ENCODE peak calls at places on chromosome 14, in nine cellular contexts. H, I, D, X, Z, W, E, O and T are unnamed samples.
A peak's percentile ranks its signal among the peaks of the same experiment; 100 is the strongest.

GRCh38 chr14:24086193-24086955 is 7.7 kb upstream of the PCK2 start:
- DNase-seq in D (no peak), X (no peak), Z (no peak), E (no peak), O (no peak), W (no peak), H (no peak), I (no peak), T (no peak)

GRCh38 chr14:33997611-33998010 is 46.7 kb upstream of the EGLN3 start:
- DNase-seq in H (no peak), W (no peak), Z (no peak), X (no peak), O (no peak), E (no peak), I (no peak), D (no peak), T (no peak)

GRCh38 chr14:75654127-75654732 is 6.4 kb downstream of the ERG28 start:
- DNase-seq in H (peak; percentile 87), I (peak; percentile 84), D (peak; percentile 96), Z (peak; percentile 69), E (peak; percentile 60), O (peak; percentile 85), W (peak; percentile 63), X (peak; percentile 76), T (peak; percentile 2)

GRCh38 chr14:102958461-102958860 is 36.0 kb downstream of the AMN start:
- DNase-seq in Z (no peak), H (no peak), E (no peak), X (no peak), I (no peak), D (no peak), O (no peak), W (no peak), T (no peak)

GRCh38 chr14:94041551-94042346 is 15.6 kb downstream of the OTUB2 start:
- DNase-seq in X (no peak), E (peak; percentile 75), H (no peak), D (no peak), W (no peak), I (no peak), Z (peak; percentile 29), O (peak; percentile 71), T (no peak)

GRCh38 chr14:29339491-29339890 is 572.9 kb downstream of the FOXG1 start:
- DNase-seq in I (no peak), W (no peak), O (no peak), E (no peak), Z (no peak), H (no peak), D (no peak), X (no peak), T (no peak)

GRCh38 chr14:33962016-33962415 is 11.1 kb upstream of the EGLN3 start:
- DNase-seq in I (no peak), W (no peak), X (no peak), H (no peak), D (peak; percentile 39), O (no peak), Z (no peak), E (no peak), T (no peak)

GRCh38 chr14:43169722-43170121 is 1337.4 kb downstream of the FSCB start:
- DNase-seq in W (no peak), E (no peak), X (no peak), O (no peak), D (no peak), H (no peak), Z (no peak), I (no peak), T (no peak)

GRCh38 chr14:99029150-99029915 is 242.7 kb downstream of the BCL11B start:
- DNase-seq in Z (no peak), H (no peak), X (no peak), I (no peak), W (no peak), O (no peak), E (no peak), D (no peak), T (no peak)

GRCh38 chr14:33342299-33342974 is 403.8 kb downstream of the NPAS3 start:
- DNase-seq in Z (no peak), W (no peak), E (no peak), H (no peak), O (no peak), X (no peak), I (no peak), D (no peak), T (no peak)

GRCh38 chr14:72745991-72746980 is 147.6 kb downstream of the DPF3 start:
- DNase-seq in X (no peak), W (no peak), Z (peak; percentile 45), O (peak; percentile 14), E (no peak), H (no peak), I (peak; percentile 35), D (peak; percentile 84), T (no peak)

GRCh38 chr14:88129306-88130056 is 124.5 kb downstream of the GPR65 start:
- DNase-seq in Z (no peak), O (no peak), E (no peak), X (no peak), I (no peak), D (no peak), W (no peak), H (no peak), T (no peak)

GRCh38 chr14:90111895-90112534 is 50.2 kb downstream of the KCNK13 start:
- DNase-seq in W (no peak), O (no peak), E (peak; percentile 12), H (no peak), Z (no peak), I (no peak), D (no peak), X (no peak), T (no peak)

GRCh38 chr14:75334191-75335051 is 55.8 kb downstream of the FOS start:
- DNase-seq in D (no peak), O (peak; percentile 17), X (no peak), Z (no peak), E (no peak), W (no peak), H (peak; percentile 53), I (peak; percentile 58), T (no peak)

GRCh38 chr14:52950410-52950897 is 396 bp downstream of the FERMT2 start:
- DNase-seq in X (peak; percentile 51), Z (peak; percentile 57), D (peak; percentile 93), H (peak; percentile 38), O (peak; percentile 70), I (peak; percentile 68), W (no peak), E (peak; percentile 22), T (no peak)

GRCh38 chr14:77344597-77344996 is 23.8 kb downstream of the GSTZ1 start:
- DNase-seq in W (no peak), D (no peak), H (no peak), I (no peak), Z (no peak), O (no peak), X (no peak), E (no peak), T (no peak)

GRCh38 chr14:77023001-77023996 is 5.2 kb downstream of the IRF2BPL start:
- DNase-seq in O (peak; percentile 81), D (no peak), E (peak; percentile 97), Z (peak; percentile 77), W (no peak), H (peak; percentile 63), X (no peak), I (peak; percentile 93), T (no peak)

GRCh38 chr14:56482306-56482705 is 97.3 kb upstream of the TMEM260 start:
- DNase-seq in I (no peak), E (no peak), Z (no peak), H (no peak), X (no peak), D (no peak), W (peak; percentile 9), O (no peak), T (no peak)

GRCh38 chr14:24387014-24387355 is 11.8 kb upstream of the NYNRIN start:
- DNase-seq in W (no peak), D (no peak), I (no peak), Z (no peak), E (no peak), O (no peak), H (no peak), X (no peak), T (no peak)

GRCh38 chr14:37122919-37123639 is 49.3 kb downstream of the SLC25A21 start:
- DNase-seq in W (no peak), D (no peak), O (no peak), I (no peak), E (no peak), Z (no peak), H (no peak), X (no peak), T (no peak)

DNA sequence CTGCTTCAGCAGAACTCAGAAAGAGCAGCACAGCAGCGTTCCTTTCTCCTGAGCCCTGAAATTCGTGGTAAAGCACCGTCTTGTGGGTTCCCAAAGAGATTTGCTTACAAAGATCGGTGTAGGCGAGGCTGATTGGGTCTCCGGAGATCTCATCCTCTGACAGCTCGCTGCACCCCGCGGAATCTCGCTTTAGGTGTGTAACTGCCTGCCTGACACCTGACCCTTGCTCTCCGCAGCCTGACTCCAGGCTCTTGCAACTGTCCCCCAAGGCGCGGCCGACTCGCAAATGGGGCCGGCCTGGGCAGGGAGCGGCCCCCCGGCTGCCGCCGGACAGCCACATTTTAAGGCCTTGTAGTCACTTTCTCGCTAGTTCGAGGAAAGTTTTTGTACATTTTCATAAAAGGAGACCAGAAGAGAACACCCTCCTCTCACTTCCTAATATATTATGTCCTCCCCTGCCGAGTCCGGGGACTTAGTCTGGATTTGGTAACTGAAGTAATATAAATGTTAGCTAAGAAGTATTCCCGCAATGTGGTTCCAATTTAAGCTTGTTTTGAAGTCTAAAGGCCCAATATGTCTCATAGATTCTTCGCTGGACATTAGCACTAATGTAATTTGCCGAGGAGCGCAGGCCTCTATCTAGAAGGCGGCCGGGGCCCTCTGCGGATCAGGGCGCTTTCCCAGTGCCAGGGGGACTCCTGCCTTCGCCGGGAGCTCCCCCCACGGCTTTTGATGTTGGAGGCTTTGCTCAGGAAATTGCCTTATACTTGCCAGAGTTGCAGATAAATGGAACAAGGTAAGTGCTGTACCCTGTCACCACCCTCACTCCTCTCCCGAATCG is 177.3 kb upstream of the CDKN3 start:
- DNase-seq in H (no peak), D (no peak), Z (no peak), X (no peak), W (no peak), I (no peak), O (no peak), E (no peak), T (no peak)
- H3K27ac ChIP-seq in H (no peak overlapping the region), D (no peak overlapping the region), Z (no peak overlapping the region), X (peak overlapping the region; percentile 31), W (no peak overlapping the region), I (no peak overlapping the region), O (no peak overlapping the region), E (no peak overlapping the region), T (no peak overlapping the region)

GRCh38 chr14:35341454-35342159 is 49.4 kb downstream of the PSMA6 start:
- DNase-seq in H (peak; percentile 97), I (peak; percentile 99), E (peak; percentile 91), W (peak; percentile 44), D (peak; percentile 98), O (peak; percentile 100), Z (peak; percentile 94), X (peak; percentile 97), T (peak; percentile 56)
- TF ChIP-seq POLR2A in H (peak; percentile 89), I (peak; percentile 82), E (no peak), W (no peak), D (peak; percentile 31), O (no peak), Z (peak; percentile 6), X (no peak), T (peak; percentile 63)

GRCh38 chr14:100287202-100287997 is 18.8 kb downstream of the SLC25A29 start:
- DNase-seq in O (peak; percentile 46), Z (no peak), D (no peak), X (no peak), E (no peak), H (peak; percentile 4), I (peak; percentile 23), W (no peak), T (no peak)
- H3K4me1 ChIP-seq in O (peaks cover 95% of the 10 kb centered on the region), Z (peaks cover 4% of the 10 kb centered on the region), D (peaks cover 24% of the 10 kb centered on the region), X (peaks cover 3% of the 10 kb centered on the region), E (peaks cover 66% of the 10 kb centered on the region), H (peaks cover 11% of the 10 kb centered on the region), I (no peaks in the 10 kb centered on the region), W (no peaks in the 10 kb centered on the region), T (peaks cover 26% of the 10 kb centered on the region)

GRCh38 chr14:63862163-63862562 is 9.4 kb downstream of the SYNE2 start:
- DNase-seq in W (no peak), I (no peak), X (no peak), E (no peak), H (no peak), Z (no peak), O (no peak), D (no peak), T (no peak)
- H3K27ac ChIP-seq in W (no peak overlapping the region), I (no peak overlapping the region), X (no peak overlapping the region), E (no peak overlapping the region), H (no peak overlapping the region), Z (no peak overlapping the region), O (peak overlapping the region; percentile 97), D (no peak overlapping the region), T (no peak overlapping the region)